ENCODE peak calls at places on chromosomes 4 and X, in four cellular contexts. W is mesenchymal stem cell, Z is IMR-90, D is neuronal stem cell. X is an unnamed sample.
A peak's percentile ranks its signal among the peaks of the same experiment; 100 is the strongest.

GRCh38 chrX:39859991-39860861 is 237.5 kb downstream of the BCOR start:
- DNase-seq in Z (peak; percentile 91), D (peak; percentile 17), W (peak; percentile 86), X (peak; percentile 87)

GRCh38 chr4:142231787-142232186 is 595.4 kb downstream of the IL15 start:
- DNase-seq in W (no peak), D (no peak), Z (no peak), X (no peak)

GRCh38 chr4:97593248-97593647 is 550.0 kb downstream of the STPG2 start:
- DNase-seq in Z (no peak), D (no peak), W (no peak), X (no peak)

GRCh38 chrX:131831185-131831520 is 191.9 kb upstream of the STK26 start:
- DNase-seq in Z (peak; percentile 3), D (no peak), W (no peak), X (no peak)

GRCh38 chrX:119015407-119016242 is 41.2 kb downstream of the LONRF3 start:
- DNase-seq in Z (peak; percentile 80), D (no peak), W (peak; percentile 83), X (no peak)

GRCh38 chr4:158255727-158256324 is 45.5 kb downstream of the TMEM144 start:
- DNase-seq in D (peak; percentile 17), Z (peak; percentile 70), W (peak; percentile 65), X (no peak)

GRCh38 chrX:87064522-87064921 is 453.1 kb upstream of the KLHL4 start:
- DNase-seq in W (no peak), Z (no peak), D (no peak), X (no peak)

GRCh38 chr4:131002132-131002531 is 1906.2 kb downstream of the C4orf33 start:
- DNase-seq in D (no peak), W (no peak), Z (no peak), X (no peak)

GRCh38 chr4:24850669-24851068 is 55.3 kb downstream of the SOD3 start:
- DNase-seq in W (peak; percentile 82), D (no peak), Z (peak; percentile 94), X (no peak)

GRCh38 chr4:183541081-183542045 is 36.5 kb downstream of the ING2 start:
- DNase-seq in W (peak; percentile 61), Z (peak; percentile 49), D (peak; percentile 52), X (peak; percentile 60)

GRCh38 chr4:74394476-74395136 is 29.7 kb downstream of the EREG start:
- DNase-seq in W (peak; percentile 82), D (no peak), Z (peak; percentile 79), X (no peak)

GRCh38 chr4:53640576-53641459 is 49.5 kb upstream of the LNX1 start:
- DNase-seq in Z (no peak), D (peak; percentile 29), W (no peak), X (no peak)

GRCh38 chr4:3860061-3860912 is 94.1 kb downstream of the ADRA2C start:
- DNase-seq in Z (no peak), D (no peak), W (no peak), X (no peak)

GRCh38 chrX:78839711-78840110 is 92.2 kb downstream of the LPAR4 start:
- DNase-seq in W (no peak), D (no peak), Z (no peak), X (no peak)

DNA sequence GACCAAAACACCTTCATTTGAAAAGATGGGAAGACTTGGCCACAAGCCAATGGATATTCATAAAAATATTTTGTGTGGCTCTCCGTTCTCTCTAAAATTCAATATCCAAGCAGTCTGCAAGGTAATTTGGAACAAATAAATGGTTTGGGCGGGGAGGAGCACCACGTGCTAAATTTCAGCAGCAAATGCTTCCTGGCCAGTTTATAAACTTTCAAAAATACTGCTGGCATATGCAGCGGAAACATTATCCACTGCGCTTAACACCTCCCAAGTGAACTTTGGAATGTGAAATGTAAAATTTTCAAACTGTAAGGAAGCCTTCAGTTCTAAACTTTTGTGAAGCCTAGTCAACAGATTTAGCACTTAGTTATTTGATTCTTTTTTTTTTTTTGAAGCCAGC is 191.0 kb downstream of the NSUN7 start:
- DNase-seq in D (no peak), W (no peak), Z (no peak), X (no peak)
- H4K8ac ChIP-seq in D (no peak overlapping the region), W (no peak overlapping the region), Z (no peak overlapping the region), X (no peak overlapping the region)

GRCh38 chr4:144575181-144575580 is 70.8 kb upstream of the HHIP start:
- DNase-seq in D (no peak), W (no peak), Z (no peak), X (no peak)
- H2BK15ac ChIP-seq in D (no peak overlapping the region), W (no peak overlapping the region), Z (no peak overlapping the region), X (no peak overlapping the region)

GRCh38 chr4:70703695-70704332 is 15.5 kb downstream of the UTP3 start:
- DNase-seq in D (peak; percentile 21), Z (peak; percentile 83), W (peak; percentile 51), X (no peak)

GRCh38 chr4:70706516-70706915 is 15.2 kb upstream of the RUFY3 start:
- DNase-seq in W (peak; percentile 21), Z (peak; percentile 16), D (no peak), X (no peak)

GRCh38 chr4:70705146-70705855 is 16.5 kb upstream of the RUFY3 start:
- DNase-seq in D (peak; percentile 72), Z (peak; percentile 46), W (peak; percentile 70), X (peak; percentile 73)

GRCh38 chr4:70705856-70706461 is 15.8 kb upstream of the RUFY3 start:
- DNase-seq in Z (peak; percentile 54), D (no peak), W (no peak), X (no peak)

DNA sequence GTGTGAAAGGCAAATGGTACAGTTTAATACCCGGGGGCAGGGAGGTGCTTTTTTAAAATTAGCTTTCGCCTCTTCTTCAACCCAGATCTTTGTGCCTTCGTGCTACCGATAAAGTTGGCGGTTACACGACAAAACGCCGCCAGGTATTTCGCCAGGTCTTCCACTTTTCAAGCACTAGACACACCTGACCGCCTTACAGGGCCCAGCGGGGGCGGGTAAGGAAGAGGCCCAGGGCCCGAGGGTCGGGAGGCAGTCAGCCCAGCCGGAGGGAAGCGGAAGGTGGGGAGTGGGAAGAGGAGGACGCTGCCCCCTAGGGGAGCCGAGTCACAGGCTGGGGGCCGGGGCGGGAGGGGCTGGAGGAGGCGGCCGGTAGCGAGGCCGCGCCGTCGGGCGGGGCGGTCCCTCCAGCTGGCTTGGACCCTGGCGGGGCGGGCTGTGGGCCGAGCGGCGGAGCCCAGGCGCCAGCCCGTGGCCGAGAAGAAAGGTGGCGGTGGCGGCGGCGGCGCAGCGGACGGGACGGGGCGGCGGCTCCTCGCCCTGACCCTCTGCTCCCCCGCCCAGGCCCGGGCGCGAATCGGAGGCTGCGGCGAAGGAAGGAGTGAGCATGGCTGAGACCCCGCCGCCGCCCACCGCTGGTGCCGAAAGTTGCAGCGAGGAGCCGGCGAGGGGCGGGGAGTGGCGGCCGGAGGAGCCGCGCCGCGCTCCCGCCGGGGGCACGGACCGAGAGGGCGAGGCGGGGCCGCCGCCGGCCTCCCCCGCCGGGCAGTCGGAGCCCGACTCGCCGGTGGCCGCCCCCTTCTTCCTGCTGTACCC is 16.2 kb downstream of the UTP3 start:
- DNase-seq in Z (peak; percentile 67), W (peak; percentile 78), D (peak; percentile 80), X (peak; percentile 89)
- H4K8ac ChIP-seq in Z (peak overlapping the region; percentile 86), W (peak overlapping the region; percentile 54), D (no peak overlapping the region), X (no peak overlapping the region)

DNA sequence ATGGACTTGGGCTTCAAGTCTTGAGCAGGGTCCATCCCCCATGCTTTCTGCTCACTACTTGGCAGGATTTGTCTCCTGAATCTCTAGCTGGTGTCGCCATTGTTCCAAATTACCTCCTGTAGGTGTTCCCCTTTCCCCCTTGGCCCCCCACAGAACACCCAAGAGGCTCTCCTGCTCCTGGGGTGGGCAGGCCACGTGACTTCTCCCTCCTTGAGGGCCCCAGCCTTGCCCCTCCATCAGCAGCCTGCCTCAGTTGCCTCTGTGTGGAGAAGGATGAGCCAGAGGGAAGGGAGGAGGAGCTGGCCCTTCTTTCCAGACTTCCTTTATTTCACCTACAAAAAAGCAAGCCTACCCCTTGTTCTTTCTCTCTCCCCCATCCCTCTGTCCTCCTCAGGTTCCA is 1.8 kb downstream of the GPR78 start:
- DNase-seq in W (no peak), Z (no peak), D (no peak), X (no peak)
- H2BK15ac ChIP-seq in W (no peak overlapping the region), Z (no peak overlapping the region), D (no peak overlapping the region), X (no peak overlapping the region)

GRCh38 chrX:84362184-84362838 is 139.9 kb downstream of the HDX start:
- DNase-seq in D (no peak), W (no peak), Z (peak; percentile 19), X (no peak)

GRCh38 chrX:84363674-84364073 is 138.6 kb downstream of the HDX start:
- DNase-seq in D (no peak), Z (no peak), W (peak; percentile 14), X (no peak)

DNA sequence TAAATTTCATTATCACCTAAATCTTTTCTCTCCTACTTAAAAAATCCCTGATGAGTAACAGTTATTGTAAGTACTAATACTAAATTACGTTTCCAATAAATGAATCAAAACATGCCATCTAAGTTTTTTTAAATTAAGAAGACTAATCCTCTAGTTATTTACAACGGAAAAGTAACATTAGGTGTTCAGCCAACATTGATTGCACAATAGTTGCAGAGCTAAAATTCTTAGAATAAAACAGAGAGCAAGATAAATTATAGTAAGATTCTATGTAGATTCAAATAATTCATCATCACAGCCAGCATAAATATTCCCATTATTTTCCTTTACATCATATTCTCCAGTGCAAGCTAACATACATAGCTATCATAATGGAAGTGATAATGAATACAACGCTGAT is 139.2 kb downstream of the HDX start:
- DNase-seq in D (no peak), Z (no peak), W (no peak), X (no peak)
- H4K8ac ChIP-seq in D (no peak overlapping the region), Z (no peak overlapping the region), W (no peak overlapping the region), X (no peak overlapping the region)

GRCh38 chr4:114229721-114230120 is 250.3 kb upstream of the ARSJ start:
- DNase-seq in W (no peak), D (no peak), Z (no peak), X (no peak)
- H2BK15ac ChIP-seq in W (no peak overlapping the region), D (no peak overlapping the region), Z (no peak overlapping the region), X (no peak overlapping the region)

GRCh38 chr4:7191546-7192251 is 639 bp upstream of the SORCS2 start:
- DNase-seq in D (no peak), Z (no peak), W (no peak), X (no peak)
- H4K8ac ChIP-seq in D (no peak overlapping the region), Z (no peak overlapping the region), W (no peak overlapping the region), X (no peak overlapping the region)

DNA sequence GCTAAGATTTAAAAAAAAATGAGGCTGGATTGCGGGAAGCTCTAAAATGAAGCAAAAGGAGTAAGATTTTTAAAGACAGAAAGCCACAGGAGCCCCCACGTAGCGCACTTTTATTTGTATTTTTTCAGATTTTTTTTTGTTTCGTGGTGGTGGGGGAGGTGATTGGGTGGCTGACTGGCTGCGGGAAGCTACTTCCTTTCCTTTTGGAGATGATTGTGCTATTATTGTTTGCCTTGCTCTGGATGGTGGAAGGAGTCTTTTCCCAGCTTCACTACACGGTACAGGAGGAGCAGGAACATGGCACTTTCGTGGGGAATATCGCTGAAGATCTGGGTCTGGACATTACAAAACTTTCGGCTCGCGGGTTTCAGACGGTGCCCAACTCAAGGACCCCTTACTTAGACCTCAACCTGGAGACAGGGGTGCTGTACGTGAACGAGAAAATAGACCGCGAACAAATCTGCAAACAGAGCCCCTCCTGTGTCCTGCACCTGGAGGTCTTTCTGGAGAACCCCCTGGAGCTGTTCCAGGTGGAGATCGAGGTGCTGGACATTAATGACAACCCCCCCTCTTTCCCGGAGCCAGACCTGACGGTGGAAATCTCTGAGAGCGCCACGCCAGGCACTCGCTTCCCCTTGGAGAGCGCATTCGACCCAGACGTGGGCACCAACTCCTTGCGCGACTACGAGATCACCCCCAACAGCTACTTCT is 993 bp downstream of the PCDH10 start:
- DNase-seq in W (peak; percentile 33), D (no peak), Z (no peak), X (peak; percentile 26)
- H2BK15ac ChIP-seq in W (no peak overlapping the region), D (no peak overlapping the region), Z (no peak overlapping the region), X (no peak overlapping the region)

X was measured in H9.